ENCODE peak calls at places on chromosomes 7 and 10, in eight cellular contexts. W is SW480; M is frontal cortex; R is anterior cingulate cortex; U is Daoy; V is SK-N-SH; Q is natural killer cell treated with Interleukin-12 subunit alpha and Interleukin-12 subunit beta and Interleukin-15 and Interleukin-18, amount 100 ng/mL, for 72 hours; I is cardiac septum. E is an unnamed sample.

GRCh38 chr7:38615665-38616064 is 15.5 kb downstream of the AMPH start:
- DNase-seq in R (no peak), Q (no peak), W (no peak), U (no peak), I (no peak), M (no peak), V (no peak), E (no peak)

GRCh38 chr10:44306762-44307161 is 78.1 kb downstream of the CXCL12 start:
- DNase-seq in U (no peak), W (peak), R (no peak), I (no peak), Q (no peak), V (no peak), M (no peak), E (no peak)

GRCh38 chr10:110932505-110933180 is 13.2 kb downstream of the SHOC2 start:
- DNase-seq in V (no peak), Q (no peak), M (no peak), I (no peak), R (no peak), U (no peak), W (no peak), E (no peak)

GRCh38 chr7:80937336-80937735 is 18.5 kb upstream of the SEMA3C start:
- DNase-seq in U (no peak), I (no peak), W (no peak), Q (no peak), V (peak), M (no peak), R (no peak), E (no peak)

GRCh38 chr7:115613836-115614235 is 416.7 kb downstream of the TFEC start:
- DNase-seq in M (no peak), I (no peak), Q (no peak), V (no peak), W (no peak), R (no peak), U (peak), E (no peak)

GRCh38 chr10:50033481-50033880 is 34.3 kb upstream of the WASHC2A start:
- DNase-seq in R (no peak), I (no peak), W (no peak), M (no peak), U (no peak), Q (no peak), V (no peak), E (no peak)

GRCh38 chr7:18455644-18456043 is 39.9 kb upstream of the HDAC9 start:
- DNase-seq in M (no peak), Q (no peak), U (no peak), R (no peak), V (no peak), I (no peak), W (no peak), E (no peak)

GRCh38 chr7:24812313-24812945 is 55.2 kb upstream of the GSDME start:
- DNase-seq in I (no peak), M (no peak), W (no peak), R (no peak), Q (peak), U (peak), V (peak), E (peak)

GRCh38 chr10:73774637-73775036 is 7.2 kb upstream of the CHCHD1 start:
- DNase-seq in I (no peak), W (peak), Q (peak), U (peak), R (no peak), V (no peak), M (no peak), E (no peak)

GRCh38 chr7:4667776-4668509 is 14.2 kb upstream of the FOXK1 start:
- DNase-seq in V (no peak), Q (no peak), U (peak), R (no peak), W (no peak), M (no peak), I (no peak), E (no peak)

GRCh38 chr10:100516847-100517246 is 2.8 kb downstream of the SEC31B start:
- DNase-seq in I (no peak), W (peak), V (peak), R (no peak), U (no peak), M (no peak), Q (no peak), E (no peak)

GRCh38 chr7:152882576-152883310 is 123.2 kb downstream of the ACTR3B start:
- DNase-seq in U (no peak), V (no peak), R (no peak), I (peak), W (no peak), M (no peak), Q (no peak), E (no peak)

GRCh38 chr7:151381333-151382078 is 28.3 kb downstream of the WDR86 start:
- DNase-seq in M (peak), U (no peak), I (no peak), Q (no peak), V (peak), R (no peak), W (no peak), E (no peak)

GRCh38 chr10:129848084-129848483 is 116.0 kb downstream of the EBF3 start:
- DNase-seq in V (no peak), M (no peak), Q (no peak), W (no peak), U (no peak), I (no peak), R (no peak), E (no peak)

GRCh38 chr7:26087321-26088091 is 64.5 kb upstream of the NFE2L3 start:
- DNase-seq in M (no peak), W (no peak), R (no peak), Q (no peak), U (no peak), I (no peak), V (no peak), E (no peak)